ENCODE peak calls at places on chromosome 16, in five cellular contexts. C, F, Q, Z and H are unnamed samples. For H3K4me1, the result is how much of the 10 kb centered on the place peaks cover.

GRCh38 chr16:4580245-4580644 is 24.1 kb downstream of the C16orf96 start:
- DNase-seq in Q (no peak), F (no peak), Z (no peak), C (no peak), H (no peak)

GRCh38 chr16:35146723-35147458 is 1687.5 kb downstream of the TP53TG3F start:
- DNase-seq in C (no peak), Q (peak), F (no peak), Z (no peak), H (no peak)

GRCh38 chr16:82302007-82302733 is 132.1 kb upstream of the MPHOSPH6 start:
- DNase-seq in Z (peak), C (no peak), F (no peak), Q (no peak), H (no peak)

GRCh38 chr16:73058221-73058615 is 10.3 kb upstream of the ZFHX3 start:
- DNase-seq in F (peak), Q (peak), C (no peak), Z (peak), H (no peak)

GRCh38 chr16:29811896-29812665 is at the start of gene PRRT2:
- DNase-seq in C (peak), F (peak), Q (no peak), Z (peak), H (peak)

GRCh38 chr16:88471575-88471974 is 18.5 kb downstream of the ZFPM1 start:
- DNase-seq in F (no peak), C (no peak), Z (no peak), Q (no peak), H (no peak)

GRCh38 chr16:69351309-69352027 is at the start of gene TMED6:
- DNase-seq in C (no peak), Z (no peak), F (peak), Q (no peak), H (peak)

GRCh38 chr16:86671486-86672214 is 93.3 kb downstream of the FOXL1 start:
- DNase-seq in Z (no peak), Q (no peak), C (no peak), F (no peak), H (no peak)

GRCh38 chr16:46828943-46829342 is 2.0 kb downstream of the C16orf87 start:
- DNase-seq in Q (no peak), C (peak), Z (no peak), F (no peak), H (no peak)

GRCh38 chr16:15749371-15749770 is 99.3 kb downstream of the NDE1 start:
- DNase-seq in C (no peak), F (no peak), Z (no peak), Q (no peak), H (no peak)

GRCh38 chr16:24609740-24610420 is 70.5 kb downstream of the RBBP6 start:
- DNase-seq in Z (peak), Q (peak), F (peak), C (peak), H (peak)

GRCh38 chr16:10828851-10829331 is 10.3 kb upstream of the TVP23A start:
- DNase-seq in Z (peak), C (no peak), F (peak), Q (peak), H (peak)

GRCh38 chr16:75471723-75472634 is 7.5 kb upstream of the TMEM170A start:
- DNase-seq in C (peak), F (peak), Z (no peak), Q (peak), H (peak)

GRCh38 chr16:70163596-70163995 is 10.0 kb upstream of the CLEC18C start:
- DNase-seq in F (no peak), Q (no peak), C (peak), Z (no peak), H (no peak)

GRCh38 chr16:78503501-78504110 is 404.2 kb downstream of the WWOX start:
- DNase-seq in Q (no peak), C (no peak), Z (no peak), F (peak), H (peak)

GRCh38 chr16:48862087-48862532 is 252.1 kb upstream of the N4BP1 start:
- DNase-seq in F (peak), Z (no peak), Q (no peak), C (no peak), H (peak)

GRCh38 chr16:29148867-29149272 is 164.0 kb downstream of the LAT start:
- DNase-seq in Z (peak), C (no peak), F (peak), Q (no peak), H (peak)

GRCh38 chr16:75264531-75264998 is 13.1 kb upstream of the BCAR1 start:
- DNase-seq in Q (no peak), C (no peak), F (no peak), Z (no peak), H (no peak)

GRCh38 chr16:70157477-70158260 is 15.9 kb upstream of the CLEC18C start:
- DNase-seq in C (no peak), Q (no peak), Z (no peak), F (no peak), H (no peak)

GRCh38 chr16:74225278-74225677 is 71.3 kb upstream of the PSMD7 start:
- DNase-seq in Q (no peak), Z (no peak), C (no peak), F (no peak), H (no peak)

GRCh38 chr16:72107371-72107770 is 13.7 kb downstream of the DHX38 start:
- DNase-seq in Q (no peak), C (no peak), F (no peak), Z (no peak), H (no peak)

GRCh38 chr16:68640972-68641371 is 4.1 kb upstream of the CDH3 start:
- DNase-seq in C (no peak), Q (no peak), Z (no peak), F (no peak), H (no peak)

GRCh38 chr16:2519711-2520080 is 475 bp upstream of the AMDHD2 start:
- DNase-seq in C (no peak), Z (no peak), F (no peak), Q (no peak), H (no peak)
- H3K4me1 ChIP-seq in C (under half), Z (half or more), F (under half), Q (half or more), H (under half)

DNA sequence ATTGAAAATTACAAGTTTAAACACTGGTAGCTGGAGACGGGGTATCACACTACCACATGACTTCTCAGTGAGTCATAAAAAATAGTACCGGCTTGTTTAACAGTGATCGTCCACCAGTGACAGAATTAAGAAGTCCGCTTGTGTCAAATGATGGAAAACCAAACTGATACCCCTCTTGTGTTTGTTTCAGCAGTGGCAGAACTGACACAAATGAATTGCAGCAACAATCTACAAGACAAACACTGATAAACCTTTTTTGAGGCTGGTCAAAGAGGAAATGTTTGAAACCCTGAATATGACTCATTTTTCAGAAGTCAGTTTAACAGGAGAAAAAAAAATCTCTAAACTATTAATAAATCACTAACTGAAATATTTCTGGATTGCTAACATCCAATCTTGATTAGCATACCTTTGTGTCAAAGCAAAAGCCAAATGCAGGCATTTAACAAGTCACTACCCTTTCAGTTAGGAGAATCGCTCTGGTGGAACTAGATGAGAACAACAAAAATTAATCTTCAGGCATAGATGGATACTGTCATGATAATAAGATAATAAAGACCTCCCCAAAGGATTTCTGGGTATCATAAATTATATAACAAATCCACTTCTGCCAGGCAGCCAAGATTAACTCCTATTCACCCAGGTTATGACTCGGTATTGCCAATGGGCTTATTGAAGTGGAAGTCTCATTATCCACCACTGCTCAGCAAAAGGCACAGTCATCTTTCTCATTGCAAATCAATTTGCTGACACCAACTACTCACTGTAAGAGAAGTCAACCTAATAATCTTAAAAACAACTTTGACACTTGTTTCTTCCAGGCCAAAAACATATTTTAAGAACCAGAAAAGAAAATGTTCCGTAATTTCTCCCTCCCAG is 20.7 kb downstream of the DCUN1D3 start:
- DNase-seq in Z (no peak), F (no peak), Q (no peak), C (peak), H (no peak)
- H3K4me3 ChIP-seq in Z (no peak), F (no peak), Q (no peak), C (no peak), H (no peak)

GRCh38 chr16:12228607-12229499 is 252.3 kb downstream of the SNX29 start:
- DNase-seq in Q (no peak), F (peak), C (peak), Z (peak), H (peak)

GRCh38 chr16:12228079-12228606 is 251.6 kb downstream of the SNX29 start:
- DNase-seq in Q (no peak), C (no peak), Z (no peak), F (no peak), H (no peak)

GRCh38 chr16:12231666-12232065 is 255.1 kb downstream of the SNX29 start:
- DNase-seq in Z (no peak), Q (no peak), C (no peak), F (no peak), H (no peak)

GRCh38 chr16:12225816-12226480 is 249.4 kb downstream of the SNX29 start:
- DNase-seq in Z (no peak), Q (no peak), C (no peak), F (no peak), H (no peak)

DNA sequence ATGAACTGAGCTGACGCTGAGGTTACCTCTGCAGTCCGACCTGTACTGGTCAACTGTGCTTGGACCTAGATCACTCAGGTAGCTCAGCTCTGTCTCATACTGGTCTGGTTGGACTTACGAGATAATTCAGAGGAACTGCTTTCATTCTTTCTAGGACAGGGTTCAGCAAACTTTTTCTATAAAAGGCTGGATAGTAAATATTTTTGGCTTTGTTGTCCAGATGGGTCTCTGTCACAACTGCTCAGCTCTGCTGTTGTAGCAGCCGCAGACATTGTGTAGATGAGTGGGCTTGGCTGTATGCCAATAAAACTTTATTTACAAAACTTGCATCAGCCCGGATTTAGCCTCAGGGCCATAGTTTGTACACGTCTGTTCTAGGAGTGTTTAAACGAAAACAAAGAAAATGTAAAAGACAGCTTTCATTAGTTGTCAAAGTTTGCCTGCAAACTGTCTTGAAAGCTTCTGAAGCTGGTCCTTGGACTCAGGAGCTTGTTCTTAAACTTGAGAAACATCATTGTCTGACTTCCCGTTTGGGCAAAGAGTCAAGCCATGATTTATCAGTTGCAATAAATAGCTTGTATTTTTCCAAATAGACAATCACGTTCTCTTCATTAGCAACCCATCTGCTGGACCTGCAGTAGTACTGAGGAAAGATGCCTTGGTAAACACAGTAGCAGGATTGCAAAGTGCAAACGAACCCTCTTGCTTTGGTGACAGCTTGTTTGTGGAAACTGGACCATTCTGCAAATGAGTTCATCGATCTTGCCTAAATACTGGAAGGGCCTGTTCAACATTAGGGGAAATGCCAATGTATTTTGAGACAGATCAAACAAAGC is 253.4 kb downstream of the SNX29 start:
- DNase-seq in Q (no peak), Z (no peak), F (no peak), C (peak), H (no peak)
- H3K4me1 ChIP-seq in Q (under half), Z (under half), F (under half), C (under half), H (under half)

DNA sequence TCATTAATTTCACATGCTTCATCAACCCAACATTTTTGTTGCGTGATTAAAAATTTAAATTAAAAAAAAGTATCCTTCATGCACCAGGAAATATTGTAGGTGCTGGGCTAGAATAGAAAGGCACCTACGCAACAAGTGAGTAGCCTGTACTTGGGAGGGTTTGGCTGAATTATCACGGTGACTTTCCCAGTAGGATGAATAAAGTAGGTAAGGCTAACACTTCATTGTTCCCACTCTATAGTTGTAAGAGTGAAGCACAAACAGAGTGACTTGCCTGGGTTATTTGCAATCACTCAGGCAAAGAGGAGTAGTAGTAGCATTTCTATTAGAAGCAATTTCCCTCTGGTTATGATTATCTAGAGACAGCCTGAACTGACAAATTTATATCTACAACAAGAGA is 62.5 kb downstream of the DNAH3 start:
- DNase-seq in F (no peak), C (no peak), Q (no peak), Z (no peak), H (no peak)
- H3K4me3 ChIP-seq in F (no peak), C (no peak), Q (no peak), Z (no peak), H (no peak)

DNA sequence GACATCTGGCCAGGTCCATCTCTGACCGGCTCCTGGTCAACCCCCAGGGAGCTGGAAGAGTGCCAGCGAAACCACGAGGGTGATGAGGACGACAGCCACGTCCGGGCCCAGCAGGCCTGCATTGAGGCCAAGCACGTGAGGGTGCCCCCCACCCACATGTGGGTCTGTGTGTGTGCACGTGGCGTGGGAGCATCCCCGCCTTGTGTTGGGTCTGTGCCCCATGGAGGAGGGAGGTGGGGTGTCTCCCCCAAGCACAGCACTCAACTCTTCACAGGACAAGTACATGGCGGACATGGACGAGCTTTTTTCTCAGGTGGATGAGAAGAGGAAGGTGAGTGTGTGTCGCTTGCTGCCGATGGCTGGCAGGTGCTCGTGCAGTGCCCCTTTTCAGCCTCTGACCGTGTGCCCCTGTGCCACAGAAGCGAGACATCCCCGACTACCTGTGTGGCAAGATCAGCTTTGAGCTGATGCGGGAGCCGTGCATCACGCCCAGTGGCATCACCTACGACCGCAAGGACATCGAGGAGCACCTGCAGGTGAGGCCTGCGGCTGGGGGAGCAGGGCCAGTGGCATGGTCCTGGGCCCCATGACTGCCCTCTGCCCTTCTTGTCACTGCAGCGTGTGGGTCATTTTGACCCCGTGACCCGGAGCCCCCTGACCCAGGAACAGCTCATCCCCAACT is 1.7 kb downstream of the STUB1 start:
- DNase-seq in Q (no peak), C (no peak), F (no peak), Z (no peak), H (no peak)
- H3K4me1 ChIP-seq in Q (under half), C (under half), F (under half), Z (half or more), H (under half)

GRCh38 chr16:57264381-57264780 is 19.3 kb downstream of the ARL2BP start:
- DNase-seq in F (no peak), Z (no peak), Q (peak), C (no peak), H (no peak)

GRCh38 chr16:57265850-57266530 is 18.5 kb downstream of the PLLP start:
- DNase-seq in F (peak), Z (peak), C (no peak), Q (peak), H (peak)

GRCh38 chr16:57264950-57265371 is 19.5 kb downstream of the PLLP start:
- DNase-seq in C (no peak), Q (peak), Z (no peak), F (peak), H (peak)

GRCh38 chr16:57268804-57269800 is 15.4 kb downstream of the PLLP start:
- DNase-seq in F (peak), Z (peak), Q (peak), C (no peak), H (peak)

DNA sequence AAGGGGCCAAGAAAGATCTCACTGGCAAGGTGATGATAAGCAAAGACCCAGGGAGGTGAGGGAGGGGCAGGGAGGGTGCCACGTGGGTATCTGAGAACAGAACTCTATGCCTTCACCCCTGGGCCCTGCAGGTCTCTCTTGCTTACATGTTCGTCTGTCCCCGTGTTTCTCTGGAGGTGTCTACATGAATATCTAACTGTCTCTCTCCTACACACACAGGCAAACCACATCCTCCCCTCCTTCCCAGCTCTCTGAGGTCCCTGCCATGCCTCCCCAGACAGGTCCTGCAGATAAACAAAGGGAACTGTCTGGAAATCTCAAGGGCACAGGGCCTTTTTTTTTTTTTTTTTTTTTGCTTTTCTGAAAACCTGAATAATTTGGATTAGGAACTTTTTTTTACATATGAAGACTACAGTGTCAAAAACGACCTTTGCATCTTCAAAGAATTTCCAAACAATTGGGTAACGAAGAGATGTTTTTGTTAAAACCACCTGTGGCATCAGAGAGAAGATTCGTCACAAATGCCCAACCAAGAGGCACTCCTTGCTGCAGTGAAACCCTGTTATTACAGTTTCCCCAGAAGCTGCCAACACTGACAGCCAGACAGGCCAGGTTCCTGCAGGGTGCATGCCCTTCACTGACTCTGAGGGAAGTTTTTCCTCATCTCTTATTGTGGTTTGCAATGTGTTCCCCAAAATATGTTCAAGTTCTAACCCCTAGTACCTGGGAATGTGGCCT is 17.8 kb downstream of the PLLP start:
- DNase-seq in F (no peak), C (no peak), Z (no peak), Q (no peak), H (peak)
- H3K4me3 ChIP-seq in F (no peak), C (no peak), Z (peak), Q (peak), H (no peak)

GRCh38 chr16:14105976-14106375 is 34.9 kb downstream of the MRTFB start:
- DNase-seq in Z (no peak), Q (no peak), C (no peak), F (no peak), H (no peak)
- H3K4me1 ChIP-seq in Z (half or more), Q (half or more), C (under half), F (under half), H (under half)